ENCODE peak calls at places on chromosomes 6 and 20, in seven cellular contexts. C is heart right ventricle, Y is AG09309, S is prostate gland, V is SK-N-SH, X is HFF-Myc, F is left ventricle myocardium inferior. M is an unnamed sample.

GRCh38 chr6:101429291-101429690 is 35.8 kb downstream of the GRIK2 start:
- DNase-seq in F (no peak), X (no peak), S (no peak), V (no peak), Y (no peak), C (no peak), M (no peak)

GRCh38 chr6:84432616-84433015 is 205.2 kb upstream of the CEP162 start:
- DNase-seq in F (no peak), C (no peak), S (no peak), X (no peak), Y (peak; percentile 49), V (no peak), M (no peak)

GRCh38 chr20:50659975-50660670 is 31.2 kb downstream of the RIPOR3 start:
- DNase-seq in Y (no peak), V (no peak), C (no peak), X (no peak), S (no peak), F (no peak), M (no peak)

GRCh38 chr20:32909896-32910571 is 51.3 kb downstream of the EFCAB8 start:
- DNase-seq in Y (no peak), X (no peak), V (no peak), S (no peak), F (no peak), C (no peak), M (no peak)

GRCh38 chr6:92201618-92202017 is 1217.7 kb downstream of the EPHA7 start:
- DNase-seq in C (no peak), V (no peak), X (no peak), Y (no peak), S (no peak), F (no peak), M (no peak)

GRCh38 chr20:792248-792647 is 23.9 kb upstream of the SLC52A3 start:
- DNase-seq in X (no peak), S (no peak), V (no peak), C (no peak), Y (no peak), F (no peak), M (no peak)

GRCh38 chr6:34455831-34456230 is 10.0 kb upstream of the PACSIN1 start:
- DNase-seq in F (no peak), S (no peak), C (no peak), Y (no peak), V (no peak), X (no peak), M (no peak)

GRCh38 chr6:41150671-41151070 is 3.5 kb downstream of the TREML1 start:
- DNase-seq in V (no peak), C (no peak), F (no peak), S (no peak), X (no peak), Y (no peak), M (no peak)

GRCh38 chr6:27669798-27670301 is 196.9 kb upstream of the ZNF184 start:
- DNase-seq in Y (no peak), F (no peak), X (no peak), S (no peak), C (no peak), V (no peak), M (no peak)

GRCh38 chr20:62598761-62599194 is 43.5 kb upstream of the SLCO4A1 start:
- DNase-seq in F (no peak), C (no peak), S (no peak), X (no peak), Y (no peak), V (no peak), M (no peak)

DNA sequence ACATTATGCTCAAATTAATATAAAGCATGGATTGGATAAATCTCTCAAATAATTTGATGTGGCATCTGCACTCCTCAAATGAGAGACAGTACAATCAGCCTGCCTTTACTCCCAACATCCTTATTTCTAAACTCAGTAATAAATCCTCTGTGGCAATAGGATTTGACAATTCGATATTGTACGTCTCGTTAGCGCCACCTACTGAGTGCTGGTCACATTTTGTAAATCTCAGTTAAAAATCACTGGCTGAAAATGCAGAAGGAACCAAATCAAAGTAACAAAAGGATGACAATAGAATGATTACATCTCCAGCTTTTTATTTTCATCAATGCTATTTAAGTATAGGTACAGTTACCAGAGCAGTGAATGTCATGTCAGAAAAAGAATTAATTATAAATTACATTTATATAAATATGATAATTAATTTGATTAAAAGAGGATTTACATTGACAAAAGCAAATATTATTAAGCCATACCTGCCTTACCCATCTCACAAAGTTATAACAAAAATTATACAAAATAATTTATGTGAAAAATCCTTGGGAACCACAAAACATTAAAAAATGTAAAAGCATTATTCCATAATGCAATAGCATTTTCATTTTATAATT is 20.2 kb upstream of the GJE1 start:
- DNase-seq in S (peak; percentile 65), X (peak; percentile 61), V (peak; percentile 29), C (peak; percentile 59), Y (peak; percentile 46), F (peak; percentile 27), M (no peak)
- TF ChIP-seq CTCF in S (no peak), X (peak; percentile 64), V (peak; percentile 81), C (peak; percentile 74), Y (peak; percentile 70), F (peak; percentile 73), M (peak; percentile 70)

GRCh38 chr6:53070808-53071207 is 5.6 kb downstream of the FBXO9 start:
- DNase-seq in V (peak; percentile 29), F (no peak), C (no peak), Y (no peak), S (no peak), X (no peak), M (no peak)
- TF ChIP-seq CTCF in V (peak; percentile 26), F (no peak), C (no peak), Y (no peak), S (no peak), X (no peak), M (no peak)

DNA sequence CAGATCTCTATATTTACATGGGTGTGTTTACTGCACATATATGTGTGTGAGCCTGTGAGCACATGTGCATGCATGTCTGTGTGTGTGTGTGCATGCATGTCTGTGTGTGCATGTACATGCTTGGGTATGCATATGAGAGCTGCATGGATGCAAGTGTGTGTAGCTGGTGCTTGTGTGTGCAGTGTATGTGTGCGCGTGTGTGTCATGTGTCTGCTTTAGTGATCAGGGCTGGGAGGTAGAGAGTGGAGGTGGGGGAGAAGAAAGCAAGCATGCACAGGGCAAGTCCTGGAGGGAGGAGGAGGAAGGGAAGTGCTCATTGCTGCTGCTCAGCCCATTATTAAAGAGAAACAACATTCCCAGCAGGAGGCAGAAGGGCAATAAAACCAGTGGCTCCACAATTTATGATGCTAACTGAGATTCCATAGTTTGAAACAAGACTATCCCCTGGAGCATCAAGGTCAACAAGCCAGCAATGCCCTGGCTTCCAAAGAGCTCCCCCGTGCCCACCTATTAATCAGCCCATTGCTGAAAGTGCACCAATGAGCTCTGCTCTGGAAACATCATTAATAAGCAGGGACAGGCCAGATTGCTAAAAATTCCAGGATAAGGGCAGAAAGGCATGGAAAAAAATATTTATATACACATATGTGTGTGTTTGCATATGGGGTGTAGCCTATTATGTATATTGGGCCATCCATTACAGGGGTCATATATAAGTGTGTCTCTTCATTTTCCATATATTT is 414.0 kb downstream of the MAFB start:
- DNase-seq in S (no peak), F (no peak), V (peak; percentile 41), X (no peak), C (no peak), Y (no peak), M (no peak)
- TF ChIP-seq CTCF in S (no peak), F (no peak), V (no peak), X (no peak), C (no peak), Y (no peak), M (no peak)

DNA sequence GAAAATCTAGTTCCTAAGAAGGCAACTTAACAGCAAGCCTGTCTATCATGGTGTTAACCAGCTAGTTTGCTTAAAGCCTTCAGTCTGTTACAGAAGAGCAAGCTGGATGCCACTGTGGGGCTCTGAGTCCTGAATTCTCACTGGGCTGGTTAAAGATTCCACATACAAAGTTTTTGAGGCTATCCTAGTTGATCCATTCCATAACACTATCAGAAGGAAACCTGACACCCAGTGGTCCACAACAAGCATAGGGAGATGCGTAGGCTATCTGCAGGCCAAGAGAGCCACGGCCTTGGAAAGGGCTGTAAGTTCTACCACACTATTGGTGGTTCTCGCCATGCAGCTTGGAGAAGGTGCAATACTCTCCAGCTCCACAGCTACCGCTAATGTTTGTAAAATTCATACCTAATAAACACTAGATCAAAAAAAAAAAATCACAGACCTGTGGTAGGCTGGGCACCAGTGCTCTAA is 420 bp upstream of the MCCD1 start:
- DNase-seq in X (no peak), C (no peak), S (no peak), Y (no peak), V (no peak), F (no peak), M (no peak)
- TF ChIP-seq CTCF in X (no peak), C (no peak), S (no peak), Y (no peak), V (no peak), F (no peak), M (no peak)

GRCh38 chr6:156942266-156942665 is 165.1 kb downstream of the ARID1B start:
- DNase-seq in X (no peak), S (no peak), C (no peak), F (no peak), Y (no peak), V (no peak), M (no peak)
- TF ChIP-seq CTCF in X (no peak), S (no peak), C (no peak), F (no peak), Y (no peak), V (no peak), M (no peak)

GRCh38 chr6:125789576-125790402 is 971 bp upstream of the NCOA7 start:
- DNase-seq in Y (no peak), V (peak; percentile 63), C (peak; percentile 38), F (peak; percentile 48), S (peak; percentile 17), X (no peak), M (peak; percentile 32)

GRCh38 chr6:125789167-125789566 is 1.6 kb upstream of the NCOA7 start:
- DNase-seq in X (no peak), Y (no peak), S (no peak), F (no peak), V (no peak), C (no peak), M (no peak)

GRCh38 chr6:125790403-125791150 is at the start of gene NCOA7:
- DNase-seq in S (peak; percentile 74), Y (no peak), F (peak; percentile 83), V (peak; percentile 93), X (no peak), C (peak; percentile 86), M (peak; percentile 74)

GRCh38 chr6:125784365-125784764 is 6.4 kb upstream of the NCOA7 start:
- DNase-seq in Y (no peak), S (no peak), V (no peak), X (no peak), C (no peak), F (no peak), M (no peak)

GRCh38 chr6:125787791-125788190 is 3.0 kb upstream of the NCOA7 start:
- DNase-seq in Y (no peak), C (no peak), X (no peak), S (no peak), V (no peak), F (no peak), M (no peak)
- TF ChIP-seq CTCF in Y (no peak), C (peak; percentile 57), X (peak; percentile 29), S (no peak), V (peak; percentile 45), F (peak; percentile 55), M (no peak)

DNA sequence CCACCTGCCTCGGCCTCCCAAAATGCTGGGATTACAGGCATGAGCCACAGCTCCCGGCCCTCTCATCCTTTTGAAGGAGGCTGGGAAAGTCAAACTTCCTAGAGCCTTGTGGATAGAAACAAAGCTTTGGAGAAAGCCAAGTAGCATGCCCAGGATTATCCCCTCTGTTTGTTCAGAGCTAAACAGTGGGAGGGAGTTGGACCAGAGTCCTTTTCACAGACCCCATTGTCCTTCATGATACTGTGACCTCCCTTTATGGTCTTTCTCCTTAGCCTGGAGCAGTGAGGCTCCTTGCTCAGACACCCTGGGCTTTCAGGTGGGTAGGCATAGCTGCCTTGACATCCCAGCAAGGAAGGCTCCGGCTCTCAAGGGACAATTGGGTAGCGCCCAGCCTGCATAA is 25.4 kb downstream of the ARFGEF3 start:
- DNase-seq in Y (no peak), X (no peak), V (no peak), C (no peak), F (no peak), S (no peak), M (no peak)
- TF ChIP-seq CTCF in Y (no peak), X (no peak), V (no peak), C (no peak), F (no peak), S (no peak), M (no peak)